ENCODE peak calls at places on chromosomes 11 and 22, in five cellular contexts. V is BJ; B is B cell; W is stimulated activated effector memory CD8-positive, alpha-beta T cell treated with anti-CD3 and anti-CD28 coated beads, Interleukin-12 subunit alpha, Interleukin-12 subunit beta, amount 100 ng/mL, for 72 hours; E is anterior cingulate cortex. J is an unnamed sample.

GRCh38 chr11:68950268-68950667 is 30.5 kb downstream of the MRGPRD start:
- DNase-seq in V (no peak), B (no peak), W (no peak), E (no peak), J (no peak)

GRCh38 chr22:27802389-27803079 is 978 bp upstream of the MN1 start:
- DNase-seq in V (no peak), B (no peak), W (no peak), E (no peak), J (no peak)

GRCh38 chr11:118415051-118415738 is 13.8 kb downstream of the ATP5MG start:
- DNase-seq in V (no peak), B (no peak), W (no peak), E (no peak), J (no peak)

GRCh38 chr11:84310261-84310660 is 1024.1 kb upstream of the CCDC90B start:
- DNase-seq in V (no peak), B (no peak), W (no peak), E (no peak), J (no peak)

GRCh38 chr11:112612283-112612849 is 348.9 kb upstream of the NCAM1 start:
- DNase-seq in V (no peak), B (no peak), W (no peak), E (peak), J (no peak)

GRCh38 chr11:73375830-73376167 is 400 bp upstream of the RELT start:
- DNase-seq in V (no peak), B (no peak), W (peak), E (no peak), J (no peak)

GRCh38 chr22:24688294-24688693 is 85.3 kb downstream of the GGT1 start:
- DNase-seq in V (no peak), B (no peak), W (no peak), E (no peak), J (no peak)

GRCh38 chr11:91673705-91674104 is 550.9 kb upstream of the FAT3 start:
- DNase-seq in V (no peak), B (no peak), W (no peak), E (no peak), J (no peak)

GRCh38 chr11:111976614-111977140 is 39.5 kb downstream of the DIXDC1 start:
- DNase-seq in V (no peak), B (no peak), W (no peak), E (no peak), J (no peak)

GRCh38 chr11:18798941-18799469 is 7.4 kb upstream of the PTPN5 start:
- DNase-seq in V (no peak), B (no peak), W (no peak), E (no peak), J (no peak)

GRCh38 chr11:15725246-15725645 is 610.5 kb downstream of the INSC start:
- DNase-seq in V (no peak), B (no peak), W (no peak), E (no peak), J (no peak)

GRCh38 chr11:118658372-118659313 is 20.8 kb downstream of the TREH start:
- DNase-seq in V (no peak), B (no peak), W (no peak), E (no peak), J (no peak)